ENCODE peak calls at places on chromosomes 16 and 17, in nine cellular contexts. G is sigmoid colon, C is GM12878, D is upper lobe of left lung, J is ovary, Z is tibial nerve, E is suprapubic skin, W is stomach, A is SK-N-SH. X is an unnamed sample.

GRCh38 chr16:1520461-1520860 is 13.0 kb upstream of the TMEM204 start:
- DNase-seq in E (no peak), W (no peak), J (no peak), D (no peak), A (no peak), Z (no peak), C (no peak), G (no peak), X (no peak)

GRCh38 chr17:77036841-77037381 is 103.9 kb upstream of the SEC14L1 start:
- DNase-seq in J (peak; percentile 42), D (no peak), W (peak; percentile 31), Z (no peak), C (no peak), E (no peak), G (no peak), A (peak; percentile 84), X (peak; percentile 50)

GRCh38 chr17:9054611-9055010 is 33.3 kb downstream of the NTN1 start:
- DNase-seq in A (no peak), W (no peak), J (no peak), G (no peak), E (no peak), Z (no peak), D (no peak), C (no peak), X (no peak)

GRCh38 chr17:12107905-12108304 is 87.2 kb downstream of the MAP2K4 start:
- DNase-seq in E (no peak), Z (no peak), G (no peak), C (no peak), D (no peak), A (no peak), J (no peak), W (no peak), X (no peak)

GRCh38 chr17:74243013-74243755 is 29.8 kb downstream of the TTYH2 start:
- DNase-seq in D (peak; percentile 39), A (peak; percentile 85), J (no peak), C (no peak), W (peak; percentile 28), G (no peak), Z (no peak), E (no peak), X (no peak)

GRCh38 chr16:2520784-2521577 is 810 bp downstream of the AMDHD2 start:
- DNase-seq in C (no peak), D (peak; percentile 61), G (peak; percentile 74), A (peak; percentile 61), Z (no peak), E (peak; percentile 76), J (no peak), W (peak; percentile 50), X (peak; percentile 59)

GRCh38 chr16:84605339-84605848 is 12.5 kb downstream of the COTL1 start:
- DNase-seq in A (no peak), E (no peak), G (no peak), W (no peak), Z (no peak), D (no peak), C (no peak), J (no peak), X (no peak)

GRCh38 chr17:34673516-34673915 is 94.1 kb downstream of the TMEM132E start:
- DNase-seq in D (no peak), A (no peak), G (no peak), Z (no peak), J (no peak), E (no peak), C (no peak), W (no peak), X (no peak)

GRCh38 chr17:6544770-6545169 is 11.6 kb downstream of the PITPNM3 start:
- DNase-seq in G (no peak), Z (no peak), C (no peak), W (no peak), A (no peak), J (peak; percentile 33), E (no peak), D (no peak), X (no peak)

GRCh38 chr16:11876306-11876705 is 25.0 kb upstream of the RSL1D1 start:
- DNase-seq in E (no peak), A (no peak), C (no peak), G (no peak), J (no peak), Z (no peak), W (no peak), D (no peak), X (no peak)

GRCh38 chr16:11877374-11877773 is 26.0 kb upstream of the RSL1D1 start:
- DNase-seq in W (no peak), D (no peak), E (no peak), J (no peak), Z (no peak), C (no peak), G (no peak), A (no peak), X (no peak)

GRCh38 chr16:11875721-11876120 is 24.4 kb upstream of the RSL1D1 start:
- DNase-seq in G (no peak), D (no peak), J (no peak), C (no peak), E (no peak), W (no peak), Z (no peak), A (no peak), X (no peak)

GRCh38 chr16:11884035-11884434 is 31.7 kb downstream of the GSPT1 start:
- DNase-seq in C (no peak), Z (no peak), G (no peak), J (no peak), E (no peak), W (no peak), D (no peak), A (no peak), X (no peak)

DNA sequence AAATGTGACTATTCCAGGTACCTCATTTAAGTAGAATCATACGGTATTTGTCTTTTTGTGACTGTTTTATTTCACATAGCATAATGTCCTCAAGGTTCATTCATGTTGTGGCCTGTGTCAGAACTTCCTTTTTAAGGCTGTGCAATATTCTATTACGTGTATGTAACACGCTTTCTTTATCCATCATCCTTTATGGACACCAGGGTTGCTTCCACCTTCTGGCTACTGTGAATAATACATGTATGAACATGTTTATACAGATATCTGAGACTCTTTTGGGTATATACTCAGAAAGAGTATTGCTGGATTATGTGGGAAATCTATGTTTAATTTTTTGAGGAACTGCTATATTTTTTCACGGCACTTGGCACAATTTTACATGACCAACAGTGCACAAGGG is 28.7 kb upstream of the RSL1D1 start:
- DNase-seq in J (no peak), C (no peak), A (no peak), D (no peak), E (no peak), Z (no peak), G (no peak), W (no peak), X (no peak)
- TF ChIP-seq CTCF in J (no peak), C (no peak), A (peak; percentile 16), D (no peak), E (no peak), Z (no peak), G (no peak), W (no peak), X (no peak)

GRCh38 chr17:30996481-30996880 is 25.6 kb downstream of the RNF135 start:
- DNase-seq in Z (no peak), G (no peak), E (no peak), J (no peak), W (no peak), D (no peak), C (no peak), A (no peak), X (no peak)

GRCh38 chr17:30997842-30998241 is 27.0 kb downstream of the RNF135 start:
- DNase-seq in A (no peak), C (no peak), E (no peak), Z (no peak), W (no peak), J (no peak), D (no peak), G (no peak), X (peak; percentile 46)

GRCh38 chr17:30992551-30992950 is 21.7 kb downstream of the RNF135 start:
- DNase-seq in A (no peak), E (no peak), C (no peak), D (no peak), W (no peak), G (no peak), Z (no peak), J (no peak), X (no peak)

GRCh38 chr17:30995347-30995746 is 24.5 kb downstream of the RNF135 start:
- DNase-seq in J (no peak), D (no peak), E (no peak), A (no peak), Z (no peak), G (no peak), C (no peak), W (no peak), X (no peak)

DNA sequence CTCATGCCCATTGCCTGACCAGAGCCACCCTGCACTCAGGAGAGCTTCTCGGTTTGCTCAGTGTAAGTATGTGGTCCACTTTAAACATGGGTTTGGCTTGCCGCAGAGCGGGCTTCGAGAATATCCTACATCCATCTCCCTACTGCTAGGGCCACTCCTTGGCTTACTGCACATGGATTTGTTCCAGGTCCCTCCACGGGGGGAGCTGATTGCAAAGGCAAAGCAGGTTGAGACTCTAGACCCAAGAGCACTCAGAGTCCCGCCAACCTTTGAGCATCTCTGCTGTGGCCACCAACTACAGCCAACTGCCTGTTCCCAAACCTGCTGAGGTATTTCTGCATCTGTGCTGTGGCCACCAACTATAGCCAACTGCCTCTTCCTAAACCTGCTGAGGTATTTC is 26.4 kb downstream of the RNF135 start:
- DNase-seq in A (no peak), E (no peak), Z (no peak), C (no peak), D (no peak), J (no peak), W (no peak), G (no peak), X (no peak)
- H3K36me3 ChIP-seq in A (no peaks in the 10 kb centered on the region), E (peaks cover 69% of the 10 kb centered on the region), Z (peaks cover 2% of the 10 kb centered on the region), C (no peaks in the 10 kb centered on the region), D (peaks cover 50% of the 10 kb centered on the region), J (no peaks in the 10 kb centered on the region), W (peaks cover 82% of the 10 kb centered on the region), G (peaks cover 27% of the 10 kb centered on the region), X (peaks cover 3% of the 10 kb centered on the region)

GRCh38 chr17:66689192-66689591 is 145.7 kb upstream of the CACNG5 start:
- DNase-seq in J (no peak), A (no peak), W (no peak), D (no peak), C (no peak), E (no peak), G (no peak), Z (peak; percentile 39), X (no peak)
- TF ChIP-seq EP300 in J (no peak), A (no peak), W (no peak), D (no peak), C (no peak), E (no peak), G (no peak), Z (peak; percentile 72), X (no peak)

DNA sequence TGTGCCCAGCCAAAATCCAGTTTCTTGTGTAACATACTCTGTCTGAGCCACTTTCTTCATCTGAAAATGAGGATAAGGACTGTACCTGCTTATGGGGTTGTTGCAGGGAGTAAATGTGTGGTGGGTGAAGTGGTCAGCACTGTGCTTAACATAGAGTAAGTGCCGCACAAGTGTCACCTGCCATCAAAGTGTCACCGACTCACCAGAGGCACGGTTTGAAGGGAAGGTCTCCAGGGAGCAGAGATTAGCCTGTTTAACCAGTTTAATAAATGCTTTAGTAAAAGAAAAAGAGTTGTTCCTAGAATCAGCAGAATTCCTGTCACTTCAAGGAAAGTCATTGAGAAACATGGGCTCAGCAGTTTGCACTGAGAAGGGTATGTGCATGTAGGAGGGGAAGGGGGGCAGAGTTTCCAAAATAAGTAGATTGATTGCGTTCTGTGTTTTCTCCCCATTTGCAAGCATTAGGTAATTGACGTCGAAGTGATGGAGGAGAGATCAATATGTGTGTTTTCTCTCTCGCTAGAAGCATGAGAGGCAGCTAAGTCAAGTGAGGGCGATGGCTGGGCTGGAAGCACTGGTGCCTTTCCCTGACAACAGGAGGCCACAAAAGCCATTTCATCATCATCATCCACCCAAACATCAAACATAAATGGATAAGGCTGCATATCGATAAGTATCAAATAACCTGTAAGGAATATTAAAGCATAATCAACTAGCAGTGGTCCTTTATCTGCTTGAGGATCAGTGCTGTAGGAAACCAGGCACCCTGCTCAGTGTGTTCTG is 19.1 kb downstream of the FAM20A start:
- DNase-seq in E (no peak), C (no peak), G (no peak), W (no peak), A (no peak), D (peak; percentile 85), J (no peak), Z (no peak), X (no peak)
- TF ChIP-seq CTCF in E (no peak), C (no peak), G (no peak), W (no peak), A (no peak), D (no peak), J (no peak), Z (no peak), X (no peak)